ENCODE peak calls at places on chromosomes 1 and 21, in nine cellular contexts. V is astrocyte of the spinal cord, Z is heart right ventricle, T is foreskin fibroblast, Q is transverse colon, L is heart left ventricle, C is brain microvascular endothelial cell, K is neural progenitor cell, S is AG04450. P is an unnamed sample.
A peak's percentile ranks its signal among the peaks of the same experiment; 100 is the strongest.

GRCh38 chr1:68745006-68745405 is 248.1 kb upstream of the DEPDC1 start:
- DNase-seq in V (peak; percentile 3), Z (no peak), T (peak; percentile 1), Q (no peak), L (no peak), C (no peak), K (no peak), S (no peak), P (no peak)

GRCh38 chr1:152957561-152957960 is 10.6 kb downstream of the SPRR5 start:
- DNase-seq in V (no peak), Z (no peak), T (no peak), Q (no peak), L (no peak), C (no peak), K (no peak), S (no peak), P (no peak)

GRCh38 chr1:26126321-26127084 is 14.9 kb downstream of the PDIK1L start:
- DNase-seq in V (peak; percentile 33), Z (no peak), T (peak; percentile 30), Q (peak; percentile 56), L (no peak), C (no peak), K (no peak), S (no peak), P (peak; percentile 62)

GRCh38 chr1:3510136-3510955 is 55.9 kb downstream of the ARHGEF16 start:
- DNase-seq in V (no peak), Z (no peak), T (no peak), Q (no peak), L (no peak), C (no peak), K (no peak), S (no peak), P (no peak)

GRCh38 chr1:62428351-62428750 is 8.5 kb upstream of the USP1 start:
- DNase-seq in V (no peak), Z (no peak), T (no peak), Q (no peak), L (no peak), C (no peak), K (no peak), S (no peak), P (no peak)

GRCh38 chr1:236753554-236753953 is 41.5 kb upstream of the MTR start:
- DNase-seq in V (peak; percentile 16), Z (no peak), T (peak; percentile 14), Q (no peak), L (no peak), C (no peak), K (peak; percentile 49), S (no peak), P (peak; percentile 23)

GRCh38 chr1:2053217-2053616 is 3.0 kb downstream of the PRKCZ start:
- DNase-seq in V (no peak), Z (peak; percentile 2), T (no peak), Q (no peak), L (no peak), C (no peak), K (no peak), S (no peak), P (no peak)

GRCh38 chr1:93722081-93723031 is 40.7 kb upstream of the BCAR3 start:
- DNase-seq in V (no peak), Z (peak; percentile 76), T (no peak), Q (no peak), L (peak; percentile 69), C (no peak), K (peak; percentile 91), S (no peak), P (peak; percentile 56)

GRCh38 chr1:204560590-204560989 is 44.4 kb downstream of the MDM4 start:
- DNase-seq in V (peak; percentile 41), Z (no peak), T (peak; percentile 55), Q (no peak), L (no peak), C (peak; percentile 16), K (no peak), S (peak; percentile 20), P (peak; percentile 43)

GRCh38 chr1:26164036-26164927 is 4.5 kb downstream of the C1orf232 start:
- DNase-seq in V (no peak), Z (peak; percentile 55), T (peak; percentile 69), Q (peak; percentile 28), L (peak; percentile 42), C (no peak), K (peak; percentile 91), S (no peak), P (peak; percentile 33)

GRCh38 chr1:175005085-175005783 is 5.5 kb downstream of the CACYBP start:
- DNase-seq in V (peak; percentile 46), Z (no peak), T (no peak), Q (no peak), L (no peak), C (peak; percentile 44), K (no peak), S (no peak), P (no peak)

GRCh38 chr1:47523812-47524170 is 85.9 kb downstream of the FOXD2 start:
- DNase-seq in V (no peak), Z (no peak), T (no peak), Q (no peak), L (no peak), C (no peak), K (no peak), S (no peak), P (no peak)

DNA sequence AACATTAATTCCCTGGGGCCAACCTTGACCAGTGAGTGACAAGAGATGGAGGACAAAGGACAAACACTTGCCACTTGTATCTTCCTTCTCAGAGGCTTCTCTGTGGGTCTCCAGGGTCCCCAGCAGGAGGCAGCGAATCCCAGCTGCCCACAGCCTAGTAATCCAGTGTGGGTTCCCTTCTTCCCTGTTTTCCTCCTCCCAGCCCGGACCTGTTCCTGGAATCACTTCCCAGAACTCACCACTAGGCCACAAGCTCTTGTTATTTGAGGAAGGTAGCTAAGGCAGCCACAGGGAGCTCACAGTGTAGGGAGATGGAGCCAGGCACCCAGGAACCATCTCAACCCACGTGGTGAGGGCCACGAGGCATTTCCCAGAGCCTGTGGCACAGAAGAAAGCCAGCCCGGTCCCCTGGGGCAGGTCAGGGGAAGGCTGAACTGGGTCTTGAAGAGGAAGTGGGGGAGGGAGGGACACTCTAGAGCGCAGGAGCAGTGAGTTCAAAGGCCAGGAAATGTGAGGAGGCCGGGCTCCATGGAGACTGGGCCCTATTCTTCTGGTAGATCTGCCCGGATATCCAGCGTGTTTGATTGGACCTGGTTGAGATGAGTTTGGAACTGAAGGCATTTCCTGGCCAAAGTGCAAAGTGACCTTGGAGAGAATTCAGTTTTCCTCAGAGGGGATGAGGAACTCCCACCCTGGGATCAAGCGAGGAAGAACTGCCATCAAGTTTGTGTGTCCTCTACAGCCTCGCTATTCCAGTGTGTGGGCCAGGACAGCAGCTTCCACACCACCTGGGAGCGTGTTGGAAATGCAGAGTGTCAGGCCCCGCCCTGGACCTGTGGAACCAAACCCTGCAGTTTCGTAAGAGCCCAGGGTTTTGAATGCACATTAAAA is 20.3 kb upstream of the C2CD2 start:
- DNase-seq in V (no peak), Z (peak; percentile 58), T (no peak), Q (no peak), L (peak; percentile 58), C (no peak), K (no peak), S (no peak), P (peak; percentile 14)
- TF ChIP-seq CTCF in V (no peak), Z (no peak), T (peak; percentile 13), Q (peak; percentile 14), L (no peak), C (peak; percentile 34), K (no peak), S (peak; percentile 8), P (peak; percentile 5)

GRCh38 chr1:209584186-209584776 is 767 bp downstream of the CAMK1G start:
- DNase-seq in V (no peak), Z (no peak), T (no peak), Q (no peak), L (no peak), C (no peak), K (peak; percentile 27), S (no peak), P (no peak)
- H3K4me3 ChIP-seq in V (peak overlapping the region; percentile 31), Z (no peak overlapping the region), T (peak overlapping the region; percentile 30), Q (no peak overlapping the region), L (no peak overlapping the region), C (peak overlapping the region; percentile 34), K (peak overlapping the region; percentile 64), S (peak overlapping the region; percentile 57), P (peak overlapping the region; percentile 24)

GRCh38 chr1:109980324-109981127 is 4.0 kb upstream of the AHCYL1 start:
- DNase-seq in V (no peak), Z (peak; percentile 33), T (peak; percentile 50), Q (peak; percentile 57), L (no peak), C (no peak), K (peak; percentile 46), S (no peak), P (no peak)
- TF ChIP-seq CTCF in V (peak; percentile 65), Z (peak; percentile 41), T (peak; percentile 53), Q (peak; percentile 51), L (peak; percentile 48), C (peak; percentile 67), K (peak; percentile 51), S (peak; percentile 54), P (peak; percentile 48)

GRCh38 chr1:19774180-19774785 is 25.4 kb downstream of the TMCO4 start:
- DNase-seq in V (no peak), Z (no peak), T (no peak), Q (no peak), L (no peak), C (no peak), K (no peak), S (no peak), P (no peak)

GRCh38 chr1:19775317-19775716 is 24.4 kb downstream of the TMCO4 start:
- DNase-seq in V (no peak), Z (no peak), T (no peak), Q (no peak), L (no peak), C (no peak), K (no peak), S (no peak), P (no peak)

GRCh38 chr1:19776287-19776686 is 23.4 kb downstream of the TMCO4 start:
- DNase-seq in V (no peak), Z (no peak), T (no peak), Q (no peak), L (no peak), C (no peak), K (no peak), S (no peak), P (no peak)

GRCh38 chr1:19776933-19777332 is 22.8 kb downstream of the TMCO4 start:
- DNase-seq in V (no peak), Z (no peak), T (no peak), Q (no peak), L (no peak), C (no peak), K (no peak), S (no peak), P (no peak)

GRCh38 chr1:19775831-19776230 is 23.9 kb downstream of the TMCO4 start:
- DNase-seq in V (no peak), Z (no peak), T (no peak), Q (no peak), L (no peak), C (no peak), K (no peak), S (no peak), P (no peak)
- H3K4me3 ChIP-seq in V (no peak overlapping the region), Z (no peak overlapping the region), T (no peak overlapping the region), Q (no peak overlapping the region), L (no peak overlapping the region), C (no peak overlapping the region), K (no peak overlapping the region), S (no peak overlapping the region), P (no peak overlapping the region)

DNA sequence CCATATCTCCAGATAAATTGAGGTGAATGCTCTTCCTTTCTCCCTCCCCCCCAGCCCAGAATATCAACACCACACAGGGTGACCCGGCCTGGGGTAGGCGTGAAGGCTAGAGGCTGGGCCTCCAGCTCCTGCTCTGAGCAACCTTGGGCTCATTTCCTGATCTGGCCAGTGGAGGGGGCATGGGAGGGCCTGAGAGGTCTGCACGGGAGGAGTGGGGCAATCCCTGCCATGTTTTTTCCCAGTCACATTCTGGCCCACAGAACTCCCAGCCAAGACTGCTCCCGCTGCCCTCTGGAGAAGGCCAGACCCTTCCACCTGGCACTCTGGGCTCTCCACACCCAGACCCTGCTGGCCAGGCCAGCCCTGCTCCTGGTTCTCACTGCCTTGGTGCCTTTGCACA is 3.9 kb downstream of the CLDN19 start:
- DNase-seq in V (no peak), Z (no peak), T (peak; percentile 57), Q (peak; percentile 74), L (no peak), C (no peak), K (peak; percentile 32), S (no peak), P (peak; percentile 43)
- TF ChIP-seq CTCF in V (peak; percentile 39), Z (no peak), T (peak; percentile 39), Q (peak; percentile 33), L (no peak), C (peak; percentile 65), K (peak; percentile 30), S (peak; percentile 43), P (peak; percentile 49)

P was measured in fibroblast of pulmonary artery.